ENCODE peak calls at places on chromosomes 2 and 18, in nine cellular contexts. C is suprapubic skin, X is fibroblast of villous mesenchyme, U is SK-N-SH, K is dorsolateral prefrontal cortex, L is tibial artery, N is HCT116, S is astrocyte, E is A549. P is an unnamed sample.

GRCh38 chr2:28310107-28310506 is 82.6 kb upstream of the FOSL2 start:
- DNase-seq in L (no peak), N (no peak), K (no peak), X (no peak), E (no peak), U (peak), S (no peak), C (no peak), P (no peak)

GRCh38 chr18:50287441-50288347 is at the start of gene CXXC1:
- DNase-seq in E (peak), C (peak), L (peak), N (peak), K (peak), X (peak), U (peak), S (peak), P (peak)

GRCh38 chr18:53796042-53796729 is 428.3 kb downstream of the MBD2 start:
- DNase-seq in K (no peak), E (no peak), S (peak), X (peak), C (no peak), N (no peak), U (no peak), L (peak), P (no peak)

GRCh38 chr2:195532255-195532627 is 124.8 kb upstream of the SLC39A10 start:
- DNase-seq in K (no peak), C (no peak), E (no peak), L (no peak), N (no peak), S (no peak), X (no peak), U (no peak), P (no peak)

GRCh38 chr18:3524706-3525105 is 74.7 kb downstream of the TGIF1 start:
- DNase-seq in X (peak), S (no peak), E (no peak), U (no peak), C (no peak), K (no peak), L (no peak), N (no peak), P (no peak)

GRCh38 chr18:596288-596881 is 403 bp upstream of the CLUL1 start:
- DNase-seq in N (peak), C (no peak), L (no peak), U (peak), X (no peak), E (no peak), K (peak), S (no peak), P (peak)

GRCh38 chr18:73462092-73462491 is 594.3 kb upstream of the NETO1 start:
- DNase-seq in S (peak), L (no peak), C (no peak), N (no peak), K (no peak), X (peak), U (no peak), E (no peak), P (no peak)

GRCh38 chr2:121627525-121628050 is 21.7 kb downstream of the CLASP1 start:
- DNase-seq in K (no peak), X (no peak), L (no peak), C (no peak), S (no peak), N (no peak), U (no peak), E (no peak), P (no peak)

GRCh38 chr2:19124135-19124534 is 234.3 kb downstream of the OSR1 start:
- DNase-seq in U (no peak), E (no peak), K (no peak), S (peak), N (no peak), X (peak), C (no peak), L (no peak), P (no peak)

GRCh38 chr18:9973461-9973860 is 59.6 kb downstream of the VAPA start:
- DNase-seq in S (no peak), K (no peak), L (no peak), E (no peak), N (no peak), C (no peak), X (no peak), U (no peak), P (no peak)

GRCh38 chr2:26922638-26923466 is 47.6 kb upstream of the MAPRE3 start:
- DNase-seq in K (peak), C (no peak), U (peak), E (peak), L (peak), N (peak), S (peak), X (peak), P (no peak)

GRCh38 chr18:42644729-42645131 is 470.8 kb downstream of the RIT2 start:
- DNase-seq in C (no peak), L (no peak), K (no peak), N (no peak), U (peak), X (no peak), E (no peak), S (peak), P (no peak)

GRCh38 chr2:1581965-1582625 is 162.2 kb downstream of the PXDN start:
- DNase-seq in X (no peak), L (peak), S (no peak), E (no peak), C (no peak), U (no peak), K (no peak), N (no peak), P (peak)

DNA sequence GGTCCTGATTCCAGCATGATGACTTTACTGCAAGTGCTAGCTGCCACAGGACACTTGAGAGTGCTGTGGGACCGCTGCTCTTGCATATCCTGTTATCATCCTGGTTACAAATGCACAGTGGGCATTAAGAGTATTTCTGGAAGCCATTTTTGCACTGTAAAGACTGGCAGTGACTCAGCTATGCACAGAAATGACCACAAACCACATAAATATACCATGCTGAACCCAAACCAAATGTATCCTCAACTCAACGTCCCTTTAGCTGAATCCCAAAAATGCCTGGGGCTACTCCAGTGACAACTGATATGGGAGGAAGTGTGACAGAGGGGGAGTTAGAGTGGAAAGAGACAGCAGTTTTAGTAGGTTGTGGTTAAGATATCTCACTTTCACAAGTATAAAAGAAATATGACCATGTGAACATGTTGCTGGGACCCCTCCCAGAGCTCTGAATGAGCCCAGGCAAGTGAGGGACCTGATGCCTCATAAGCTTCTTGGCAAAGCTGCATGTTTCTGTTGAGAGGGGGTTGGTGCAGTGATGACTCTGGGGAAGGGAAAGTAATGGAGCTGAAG is 37.3 kb downstream of the RHBDD1 start:
- DNase-seq in K (no peak), L (no peak), N (no peak), E (no peak), C (no peak), U (no peak), S (peak), X (no peak), P (no peak)
- TF ChIP-seq CTCF in K (no peak), L (no peak), N (no peak), E (no peak), C (no peak), U (no peak), S (no peak), X (no peak), P (no peak)

GRCh38 chr2:112584891-112585250 is 462 bp downstream of the CHCHD5 start:
- DNase-seq in S (no peak), E (no peak), X (no peak), C (no peak), L (no peak), N (no peak), U (no peak), K (no peak), P (no peak)

GRCh38 chr2:112585873-112586477 is 1.6 kb downstream of the CHCHD5 start:
- DNase-seq in C (peak), N (no peak), X (no peak), U (no peak), S (no peak), K (no peak), L (no peak), E (no peak), P (no peak)

GRCh38 chr2:112583497-112584133 is 794 bp upstream of the CHCHD5 start:
- DNase-seq in S (no peak), C (peak), U (peak), E (peak), K (no peak), N (peak), L (no peak), X (peak), P (no peak)

GRCh38 chr2:112584134-112584890 is at the start of gene CHCHD5:
- DNase-seq in N (peak), U (peak), S (peak), K (peak), E (peak), C (peak), X (peak), L (peak), P (peak)

DNA sequence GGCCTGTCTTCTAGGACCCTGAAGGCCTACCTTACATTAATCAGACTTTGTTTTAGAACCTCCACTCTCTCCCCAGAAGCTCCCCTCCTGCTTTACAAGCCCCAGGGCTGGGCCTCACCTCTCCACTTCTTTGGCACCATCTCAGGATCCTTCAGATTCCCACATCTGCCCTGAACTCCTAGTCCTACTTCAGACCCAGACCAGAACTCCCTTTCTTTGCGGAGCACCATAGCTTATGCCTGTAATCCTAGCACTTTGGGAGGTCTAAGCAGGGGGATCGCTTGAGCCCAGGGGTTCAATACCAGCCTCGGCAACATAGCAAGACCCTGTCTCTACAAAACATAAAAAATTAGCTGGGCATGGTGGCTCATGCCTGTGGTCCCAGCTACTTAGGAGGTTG is 991 bp downstream of the CHCHD5 start:
- DNase-seq in N (no peak), K (no peak), S (no peak), U (no peak), X (no peak), E (no peak), C (no peak), L (no peak), P (no peak)
- H3K4me3 ChIP-seq in N (peak), K (peak), S (peak), U (peak), X (peak), E (peak), C (peak), L (peak), P (no peak)

DNA sequence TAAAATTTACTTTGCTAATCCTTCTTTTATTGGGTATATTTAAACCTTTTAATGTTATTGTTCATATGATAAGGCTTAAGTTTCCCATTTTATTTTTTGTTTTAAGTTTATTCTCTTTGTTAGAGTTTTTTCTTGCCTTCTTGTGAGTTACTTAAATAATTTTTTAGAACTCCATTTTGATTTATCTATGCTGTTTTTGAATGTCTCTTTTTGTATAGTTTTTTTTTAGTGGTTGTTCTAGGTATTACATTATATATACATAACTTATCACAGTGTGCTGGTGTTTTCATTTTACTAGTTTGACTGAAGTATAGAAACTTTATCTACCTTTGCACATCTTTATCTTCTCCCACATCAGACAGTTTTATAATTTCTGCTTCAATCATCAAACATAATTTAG is 49.4 kb upstream of the TGFA start:
- DNase-seq in N (no peak), K (no peak), C (no peak), S (no peak), X (no peak), L (no peak), U (no peak), E (no peak), P (no peak)
- TF ChIP-seq CTCF in N (no peak), K (no peak), C (no peak), S (no peak), X (no peak), L (no peak), U (no peak), E (no peak), P (peak)

GRCh38 chr2:238860966-238861730 is 13.3 kb downstream of the TWIST2 start:
- DNase-seq in E (no peak), X (peak), U (no peak), L (no peak), N (no peak), C (peak), K (no peak), S (no peak), P (peak)
- H3K4me3 ChIP-seq in E (no peak), X (no peak), U (no peak), L (no peak), N (no peak), C (peak), K (no peak), S (no peak), P (no peak)

DNA sequence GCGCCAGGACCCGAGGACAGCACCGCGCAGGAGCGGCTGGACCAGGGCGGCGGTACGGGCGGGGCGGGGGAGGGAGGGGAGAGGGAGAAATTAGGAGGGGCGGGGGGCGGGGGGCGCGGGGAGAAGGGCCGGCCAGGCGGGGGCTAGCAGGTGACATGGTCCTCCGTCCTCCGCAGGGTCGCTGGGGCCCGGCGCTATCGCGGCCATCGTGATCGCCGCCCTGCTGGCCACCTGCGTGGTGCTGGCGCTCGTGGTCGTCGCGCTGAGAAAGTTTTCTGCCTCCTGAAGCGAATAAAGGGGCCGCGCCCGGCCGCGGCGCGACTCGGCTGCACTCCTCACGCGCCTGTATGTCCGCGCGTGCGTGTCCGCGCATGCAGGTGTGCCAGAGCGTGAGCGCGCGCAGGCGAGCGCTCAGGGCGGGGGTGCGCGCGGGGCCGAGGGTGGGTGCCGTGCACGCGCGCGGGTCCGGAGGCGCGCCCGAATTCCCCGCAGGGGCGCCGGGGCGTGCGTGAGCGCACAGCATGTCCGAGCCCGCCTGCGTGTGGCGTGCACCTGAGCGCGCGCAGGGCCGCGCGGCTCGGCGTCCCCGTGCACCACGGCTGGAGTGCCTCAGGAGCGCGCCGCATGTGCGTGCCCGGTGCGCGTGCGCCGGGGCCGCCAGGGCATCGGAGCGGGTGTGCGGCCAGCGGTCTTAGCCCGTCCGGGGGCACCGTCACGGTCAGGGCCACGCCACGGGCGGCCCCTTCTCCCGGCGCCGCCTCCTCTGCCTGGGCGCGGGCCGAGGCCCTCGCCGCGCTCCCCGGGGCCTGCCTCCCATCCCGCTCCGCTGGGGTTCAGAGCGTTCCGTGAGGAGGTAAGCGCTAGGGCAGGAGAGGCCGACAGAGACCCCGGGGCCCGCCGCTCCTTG is 6.3 kb downstream of the SNORC start:
- DNase-seq in C (peak), S (no peak), X (no peak), K (no peak), E (peak), N (no peak), U (peak), L (peak), P (no peak)
- TF ChIP-seq CTCF in C (no peak), S (no peak), X (no peak), K (peak), E (peak), N (peak), U (peak), L (no peak), P (peak)

DNA sequence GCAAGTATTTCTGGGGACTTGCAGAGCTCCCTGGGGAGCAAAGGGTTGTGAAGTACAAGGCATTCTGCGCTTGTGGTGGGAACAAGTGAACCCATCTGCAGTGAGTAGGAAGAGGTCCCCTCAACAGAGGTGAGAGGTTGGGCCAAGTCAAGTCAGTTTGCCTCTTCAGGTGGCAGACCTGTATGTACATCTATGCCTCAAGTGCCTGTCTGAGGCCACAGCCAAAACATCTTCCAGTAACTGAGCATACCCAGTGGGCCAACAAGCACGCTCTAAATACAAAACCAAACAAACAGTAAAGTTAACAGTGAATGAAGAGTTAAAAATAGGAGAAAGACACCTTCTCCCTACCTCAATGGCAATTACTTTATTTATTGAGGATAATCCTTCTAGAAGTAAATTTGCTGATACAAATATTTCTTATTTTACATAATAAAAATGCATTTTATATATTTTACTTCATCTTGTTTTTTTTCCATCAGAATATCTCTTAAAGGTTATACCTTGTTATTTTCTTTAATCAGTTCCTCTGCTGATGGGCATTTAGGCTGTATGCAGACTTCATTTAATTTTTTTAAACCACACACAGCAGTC is 2.5 kb downstream of the GYPC start:
- DNase-seq in S (no peak), C (no peak), X (no peak), E (no peak), L (no peak), U (no peak), N (no peak), K (no peak), P (no peak)
- H3K4me3 ChIP-seq in S (peak), C (peak), X (peak), E (no peak), L (peak), U (no peak), N (peak), K (no peak), P (no peak)

DNA sequence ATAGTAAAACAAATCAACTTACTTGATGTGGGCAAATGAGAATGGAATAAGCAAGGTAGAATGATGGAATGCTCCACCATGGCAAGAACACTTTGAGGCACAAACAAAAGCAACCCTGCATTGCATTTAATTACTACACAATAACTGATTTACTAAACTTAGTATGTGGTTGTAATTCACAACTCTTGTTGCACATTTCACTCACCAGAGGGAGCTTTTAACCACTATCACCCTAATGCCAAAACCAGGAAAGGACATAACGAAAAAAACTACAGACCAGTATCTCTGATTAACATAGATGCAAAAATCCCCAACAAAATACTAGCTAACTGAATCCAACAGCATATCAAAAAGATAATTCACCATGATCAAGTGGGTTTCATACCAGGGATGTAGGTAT is 659.8 kb downstream of the CPS1 start:
- DNase-seq in K (no peak), X (no peak), N (no peak), C (no peak), U (no peak), S (no peak), E (no peak), L (no peak), P (no peak)
- TF ChIP-seq CTCF in K (no peak), X (no peak), N (peak), C (no peak), U (peak), S (peak), E (no peak), L (no peak), P (peak)